ENCODE peak calls at places on chromosomes 7 and 10, in eight cellular contexts. One of them, this sample, is unnamed.
A peak's percentile ranks its signal among the peaks of the same experiment; 100 is the strongest.

GRCh38 chr7:4067476-4067760 is 614.7 kb upstream of the FOXK1 start:
- DNase-seq in WERI-Rb-1: peak; percentile 27
- DNase-seq in OCI-LY7: no peak
- DNase-seq in IMR-90: no peak
- DNase-seq in lower lobe of right lung: no peak
- DNase-seq in fibroblast of lung: no peak
- DNase-seq in K562: no peak
- DNase-seq in astrocyte of the spinal cord: no peak
- DNase-seq in this sample: no peak

GRCh38 chr7:152601305-152601798 is 74.6 kb downstream of the XRCC2 start:
- DNase-seq in WERI-Rb-1: no peak
- DNase-seq in OCI-LY7: no peak
- DNase-seq in IMR-90: no peak
- DNase-seq in lower lobe of right lung: no peak
- DNase-seq in fibroblast of lung: no peak
- DNase-seq in K562: no peak
- DNase-seq in astrocyte of the spinal cord: no peak
- DNase-seq in this sample: no peak

GRCh38 chr7:157386979-157387800 is 50.4 kb downstream of the DNAJB6 start:
- DNase-seq in WERI-Rb-1: peak; percentile 84
- DNase-seq in OCI-LY7: peak; percentile 91
- DNase-seq in IMR-90: peak; percentile 86
- DNase-seq in lower lobe of right lung: peak; percentile 88
- DNase-seq in fibroblast of lung: peak; percentile 84
- DNase-seq in K562: peak; percentile 78
- DNase-seq in astrocyte of the spinal cord: peak; percentile 75
- DNase-seq in this sample: peak; percentile 81

GRCh38 chr10:33735463-33735862 is 401.0 kb upstream of the NRP1 start:
- DNase-seq in WERI-Rb-1: no peak
- DNase-seq in OCI-LY7: no peak
- DNase-seq in IMR-90: peak; percentile 24
- DNase-seq in lower lobe of right lung: no peak
- DNase-seq in fibroblast of lung: no peak
- DNase-seq in K562: no peak
- DNase-seq in astrocyte of the spinal cord: no peak
- DNase-seq in this sample: no peak

GRCh38 chr10:71796749-71797405 is 23.6 kb upstream of the VSIR start:
- DNase-seq in WERI-Rb-1: no peak
- DNase-seq in OCI-LY7: peak; percentile 40
- DNase-seq in IMR-90: no peak
- DNase-seq in lower lobe of right lung: no peak
- DNase-seq in fibroblast of lung: no peak
- DNase-seq in K562: peak; percentile 58
- DNase-seq in astrocyte of the spinal cord: no peak
- DNase-seq in this sample: no peak

GRCh38 chr10:100670828-100671479 is 74.4 kb upstream of the PAX2 start:
- DNase-seq in WERI-Rb-1: no peak
- DNase-seq in OCI-LY7: peak; percentile 47
- DNase-seq in IMR-90: no peak
- DNase-seq in lower lobe of right lung: peak; percentile 55
- DNase-seq in fibroblast of lung: no peak
- DNase-seq in K562: peak; percentile 78
- DNase-seq in astrocyte of the spinal cord: no peak
- DNase-seq in this sample: no peak

GRCh38 chr10:72802291-72803118 is 91.0 kb upstream of the OIT3 start:
- DNase-seq in WERI-Rb-1: no peak
- DNase-seq in OCI-LY7: no peak
- DNase-seq in IMR-90: peak; percentile 74
- DNase-seq in lower lobe of right lung: no peak
- DNase-seq in fibroblast of lung: peak; percentile 73
- DNase-seq in K562: no peak
- DNase-seq in astrocyte of the spinal cord: peak; percentile 75
- DNase-seq in this sample: no peak

GRCh38 chr7:87505122-87505521 is 29.6 kb upstream of the ABCB4 start:
- DNase-seq in WERI-Rb-1: no peak
- DNase-seq in OCI-LY7: no peak
- DNase-seq in IMR-90: peak; percentile 3
- DNase-seq in lower lobe of right lung: no peak
- DNase-seq in fibroblast of lung: no peak
- DNase-seq in K562: no peak
- DNase-seq in astrocyte of the spinal cord: no peak
- DNase-seq in this sample: no peak

GRCh38 chr10:20265146-20265545 is 448.9 kb downstream of the PLXDC2 start:
- DNase-seq in WERI-Rb-1: no peak
- DNase-seq in OCI-LY7: no peak
- DNase-seq in IMR-90: peak; percentile 45
- DNase-seq in lower lobe of right lung: no peak
- DNase-seq in fibroblast of lung: peak; percentile 63
- DNase-seq in K562: no peak
- DNase-seq in astrocyte of the spinal cord: no peak
- DNase-seq in this sample: no peak

GRCh38 chr10:85420501-85421191 is 945.9 kb downstream of the GRID1 start:
- DNase-seq in WERI-Rb-1: peak; percentile 53
- DNase-seq in OCI-LY7: no peak
- DNase-seq in IMR-90: no peak
- DNase-seq in lower lobe of right lung: no peak
- DNase-seq in fibroblast of lung: no peak
- DNase-seq in K562: no peak
- DNase-seq in astrocyte of the spinal cord: no peak
- DNase-seq in this sample: no peak

GRCh38 chr10:62239994-62240393 is 28.6 kb downstream of the RTKN2 start:
- DNase-seq in WERI-Rb-1: no peak
- DNase-seq in OCI-LY7: no peak
- DNase-seq in IMR-90: no peak
- DNase-seq in lower lobe of right lung: no peak
- DNase-seq in fibroblast of lung: no peak
- DNase-seq in K562: no peak
- DNase-seq in astrocyte of the spinal cord: no peak
- DNase-seq in this sample: no peak

GRCh38 chr10:73094986-73095478 is 1.6 kb downstream of the P4HA1 start:
- DNase-seq in WERI-Rb-1: no peak
- DNase-seq in OCI-LY7: no peak
- DNase-seq in IMR-90: no peak
- DNase-seq in lower lobe of right lung: no peak
- DNase-seq in fibroblast of lung: no peak
- DNase-seq in K562: no peak
- DNase-seq in astrocyte of the spinal cord: peak; percentile 22
- DNase-seq in this sample: no peak

GRCh38 chr7:87013841-87014191 is 45.6 kb downstream of the ELAPOR2 start:
- DNase-seq in WERI-Rb-1: no peak
- DNase-seq in OCI-LY7: no peak
- DNase-seq in IMR-90: no peak
- DNase-seq in lower lobe of right lung: no peak
- DNase-seq in fibroblast of lung: no peak
- DNase-seq in K562: no peak
- DNase-seq in astrocyte of the spinal cord: no peak
- DNase-seq in this sample: no peak

GRCh38 chr7:47400741-47401206 is 181.1 kb downstream of the TNS3 start:
- DNase-seq in WERI-Rb-1: no peak
- DNase-seq in OCI-LY7: no peak
- DNase-seq in IMR-90: no peak
- DNase-seq in lower lobe of right lung: no peak
- DNase-seq in fibroblast of lung: no peak
- DNase-seq in K562: no peak
- DNase-seq in astrocyte of the spinal cord: no peak
- DNase-seq in this sample: no peak

DNA sequence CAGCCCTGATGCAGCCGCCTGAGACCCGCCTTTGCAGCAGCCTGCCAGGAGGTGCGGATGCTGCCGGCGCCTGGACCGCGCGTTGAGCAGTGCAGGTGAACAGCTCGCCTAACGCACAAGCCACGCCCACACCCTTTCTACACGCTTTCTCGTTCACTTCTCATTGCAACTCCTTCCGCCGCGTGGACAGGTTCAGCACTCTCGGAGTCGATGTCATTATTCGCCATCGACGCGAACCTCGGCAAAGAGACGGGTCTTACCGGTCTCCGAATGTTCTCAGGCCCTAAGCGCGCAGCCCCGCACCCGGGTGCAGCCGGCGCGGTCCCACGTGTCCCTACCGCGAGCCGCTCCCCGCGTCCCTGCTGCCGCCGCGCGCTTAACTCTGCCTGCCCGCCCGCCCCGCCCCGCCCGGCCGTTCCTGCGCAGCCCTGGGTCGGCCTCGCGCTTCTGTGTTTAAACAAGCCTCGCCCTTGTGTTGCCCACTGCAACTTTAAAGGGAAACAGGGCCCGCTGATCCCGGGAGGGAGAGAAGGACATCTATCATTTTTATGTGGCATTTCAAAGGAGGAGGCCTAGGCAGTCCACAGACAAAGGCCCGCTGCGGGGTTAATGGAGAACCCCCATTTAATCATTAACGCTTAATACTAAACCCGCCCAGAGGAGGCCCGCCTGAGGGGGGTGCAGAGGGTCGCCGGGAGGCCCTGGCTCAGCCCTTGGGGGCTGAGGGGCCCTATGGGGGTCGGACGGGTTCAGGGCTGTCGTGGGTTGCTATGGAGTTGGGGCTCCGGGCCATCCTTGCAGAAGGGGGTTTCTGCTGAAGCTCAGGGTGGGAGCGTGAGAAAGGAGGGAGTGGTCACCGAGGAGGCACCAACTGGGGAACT is 128.5 kb downstream of the WDR11 start:
- DNase-seq in WERI-Rb-1: peak; percentile 80
- DNase-seq in OCI-LY7: no peak
- DNase-seq in IMR-90: no peak
- DNase-seq in lower lobe of right lung: peak; percentile 90
- DNase-seq in fibroblast of lung: no peak
- DNase-seq in K562: no peak
- DNase-seq in astrocyte of the spinal cord: no peak
- DNase-seq in this sample: no peak
- TF ChIP-seq CTCF in WERI-Rb-1: no peak
- TF ChIP-seq CTCF in OCI-LY7: no peak
- TF ChIP-seq CTCF in IMR-90: no peak
- TF ChIP-seq CTCF in lower lobe of right lung: no peak
- TF ChIP-seq CTCF in fibroblast of lung: no peak
- TF ChIP-seq CTCF in K562: no peak
- TF ChIP-seq CTCF in astrocyte of the spinal cord: no peak
- TF ChIP-seq CTCF in this sample: no peak

GRCh38 chr10:111756541-111757061 is 427.0 kb downstream of the GPAM start:
- DNase-seq in WERI-Rb-1: peak; percentile 70
- DNase-seq in OCI-LY7: peak; percentile 50
- DNase-seq in IMR-90: no peak
- DNase-seq in lower lobe of right lung: peak; percentile 38
- DNase-seq in fibroblast of lung: no peak
- DNase-seq in K562: no peak
- DNase-seq in astrocyte of the spinal cord: peak; percentile 4
- DNase-seq in this sample: no peak
- TF ChIP-seq CTCF in WERI-Rb-1: peak; percentile 91
- TF ChIP-seq CTCF in OCI-LY7: peak; percentile 73
- TF ChIP-seq CTCF in IMR-90: no peak
- TF ChIP-seq CTCF in lower lobe of right lung: peak; percentile 23
- TF ChIP-seq CTCF in fibroblast of lung: no peak
- TF ChIP-seq CTCF in K562: no peak
- TF ChIP-seq CTCF in astrocyte of the spinal cord: no peak
- TF ChIP-seq CTCF in this sample: no peak

GRCh38 chr10:35613597-35614226 is 8.6 kb downstream of the GJD4 start:
- DNase-seq in WERI-Rb-1: peak; percentile 16
- DNase-seq in OCI-LY7: no peak
- DNase-seq in IMR-90: peak; percentile 55
- DNase-seq in lower lobe of right lung: no peak
- DNase-seq in fibroblast of lung: peak; percentile 39
- DNase-seq in K562: no peak
- DNase-seq in astrocyte of the spinal cord: peak; percentile 37
- DNase-seq in this sample: no peak
- TF ChIP-seq CTCF in WERI-Rb-1: peak; percentile 61
- TF ChIP-seq CTCF in OCI-LY7: peak; percentile 42
- TF ChIP-seq CTCF in IMR-90: peak; percentile 68
- TF ChIP-seq CTCF in lower lobe of right lung: peak; percentile 29
- TF ChIP-seq CTCF in fibroblast of lung: peak; percentile 50
- TF ChIP-seq CTCF in K562: peak; percentile 14
- TF ChIP-seq CTCF in astrocyte of the spinal cord: peak; percentile 62
- TF ChIP-seq CTCF in this sample: no peak

GRCh38 chr10:87816842-87817178 is 1.2 kb downstream of the ATAD1 start:
- DNase-seq in WERI-Rb-1: no peak
- DNase-seq in OCI-LY7: no peak
- DNase-seq in IMR-90: no peak
- DNase-seq in lower lobe of right lung: no peak
- DNase-seq in fibroblast of lung: peak; percentile 5
- DNase-seq in K562: no peak
- DNase-seq in astrocyte of the spinal cord: no peak
- DNase-seq in this sample: no peak
- TF ChIP-seq CTCF in WERI-Rb-1: no peak
- TF ChIP-seq CTCF in OCI-LY7: no peak
- TF ChIP-seq CTCF in IMR-90: no peak
- TF ChIP-seq CTCF in lower lobe of right lung: no peak
- TF ChIP-seq CTCF in fibroblast of lung: no peak
- TF ChIP-seq CTCF in K562: no peak
- TF ChIP-seq CTCF in astrocyte of the spinal cord: no peak
- TF ChIP-seq CTCF in this sample: no peak

GRCh38 chr10:70331486-70332268 is 47.9 kb upstream of the NPFFR1 start:
- DNase-seq in WERI-Rb-1: peak; percentile 35
- DNase-seq in OCI-LY7: peak; percentile 93
- DNase-seq in IMR-90: peak; percentile 93
- DNase-seq in lower lobe of right lung: no peak
- DNase-seq in fibroblast of lung: peak; percentile 97
- DNase-seq in K562: peak; percentile 84
- DNase-seq in astrocyte of the spinal cord: peak; percentile 92
- DNase-seq in this sample: peak; percentile 87
- TF ChIP-seq CTCF in WERI-Rb-1: peak; percentile 40
- TF ChIP-seq CTCF in OCI-LY7: peak; percentile 80
- TF ChIP-seq CTCF in IMR-90: peak; percentile 42
- TF ChIP-seq CTCF in lower lobe of right lung: peak; percentile 24
- TF ChIP-seq CTCF in fibroblast of lung: peak; percentile 35
- TF ChIP-seq CTCF in K562: peak; percentile 73
- TF ChIP-seq CTCF in astrocyte of the spinal cord: peak; percentile 40
- TF ChIP-seq CTCF in this sample: peak; percentile 38

This sample was measured in CD14-positive monocyte.